ENCODE peak calls at places on chromosome 1, in eight cellular contexts. E is fibroblast of lung; U is COR-L47; Q is psoas muscle; V is activated naive CD8-positive, alpha-beta T cell treated with anti-CD3 and anti-CD28 coated beads for 36 hours; C is endothelial cell; G is left ventricle myocardium inferior; W is AG04449. P is an unnamed sample.

GRCh38 chr1:221457706-221458429 is 284.0 kb downstream of the DUSP10 start:
- DNase-seq in Q (no peak), E (no peak), U (no peak), W (no peak), V (no peak), C (no peak), G (no peak), P (no peak)

GRCh38 chr1:73839922-73840321 is 358.1 kb downstream of the LRRIQ3 start:
- DNase-seq in C (peak), E (no peak), V (no peak), U (no peak), Q (no peak), W (no peak), G (no peak), P (no peak)

GRCh38 chr1:217133958-217134856 is 411.0 kb upstream of the ESRRG start:
- DNase-seq in V (no peak), G (no peak), U (peak), C (peak), E (peak), W (no peak), Q (peak), P (no peak)

GRCh38 chr1:212518188-212518951 is 85.7 kb downstream of the NENF start:
- DNase-seq in W (no peak), G (peak), V (no peak), C (no peak), E (peak), Q (peak), U (no peak), P (no peak)

GRCh38 chr1:53014791-53015507 is 47.1 kb upstream of the PODN start:
- DNase-seq in C (peak), V (peak), G (peak), Q (peak), U (peak), E (peak), W (peak), P (peak)

GRCh38 chr1:2951856-2952255 is 69.4 kb upstream of the ACTRT2 start:
- DNase-seq in W (no peak), C (no peak), E (no peak), Q (peak), U (no peak), G (peak), V (no peak), P (no peak)

GRCh38 chr1:58823481-58824010 is 39.7 kb upstream of the JUN start:
- DNase-seq in W (no peak), C (no peak), E (peak), V (no peak), Q (no peak), G (no peak), U (no peak), P (no peak)

GRCh38 chr1:157369808-157370521 is 182.3 kb downstream of the FCRL5 start:
- DNase-seq in Q (no peak), E (peak), G (no peak), V (peak), C (peak), U (peak), W (no peak), P (peak)

GRCh38 chr1:32981003-32981909 is 16.6 kb upstream of the RNF19B start:
- DNase-seq in G (no peak), U (no peak), W (no peak), C (peak), V (peak), Q (no peak), E (peak), P (no peak)

GRCh38 chr1:32240140-32240951 is 6.7 kb upstream of the FAM167B start:
- DNase-seq in E (peak), C (peak), Q (peak), G (peak), U (peak), V (no peak), W (no peak), P (peak)

GRCh38 chr1:29196863-29197589 is 15.3 kb upstream of the SRSF4 start:
- DNase-seq in G (no peak), C (no peak), Q (no peak), W (peak), U (no peak), V (no peak), E (peak), P (no peak)

GRCh38 chr1:118649406-118649805 is 338.7 kb downstream of the TBX15 start:
- DNase-seq in G (no peak), Q (no peak), U (no peak), W (no peak), E (no peak), C (no peak), V (no peak), P (no peak)

GRCh38 chr1:151680812-151681211 is 35.8 kb downstream of the CELF3 start:
- DNase-seq in V (no peak), W (peak), G (no peak), Q (no peak), U (no peak), E (peak), C (no peak), P (no peak)

GRCh38 chr1:89503690-89504089 is 20.9 kb upstream of the LRRC8B start:
- DNase-seq in G (no peak), V (no peak), C (no peak), U (no peak), Q (no peak), E (no peak), W (no peak), P (peak)

GRCh38 chr1:201396859-201397464 is 2.2 kb downstream of the LAD1 start:
- DNase-seq in V (no peak), C (no peak), U (peak), Q (no peak), E (no peak), W (no peak), G (no peak), P (no peak)

GRCh38 chr1:162876751-162877150 is 15.8 kb upstream of the CCDC190 start:
- DNase-seq in C (no peak), E (no peak), V (no peak), U (no peak), G (no peak), Q (no peak), W (no peak), P (no peak)

GRCh38 chr1:43531453-43531905 is 796 bp downstream of the PTPRF start:
- DNase-seq in C (peak), W (no peak), U (no peak), E (no peak), V (peak), G (no peak), Q (no peak), P (peak)

GRCh38 chr1:228472655-228473054 is 14.5 kb upstream of the RNF187 start:
- DNase-seq in E (peak), V (no peak), G (no peak), C (no peak), W (no peak), U (no peak), Q (no peak), P (no peak)

GRCh38 chr1:9084883-9085282 is 15.4 kb upstream of the SLC2A5 start:
- DNase-seq in E (no peak), U (no peak), W (no peak), V (no peak), G (peak), Q (no peak), C (no peak), P (no peak)

GRCh38 chr1:64744492-64745180 is at the start of gene RAVER2:
- DNase-seq in C (peak), U (peak), G (peak), V (peak), Q (peak), W (no peak), E (peak), P (peak)

GRCh38 chr1:15764269-15764764 is 5.7 kb downstream of the FBLIM1 start:
- DNase-seq in W (no peak), E (no peak), U (no peak), V (no peak), G (no peak), Q (no peak), C (no peak), P (no peak)

GRCh38 chr1:50735443-50735842 is 224.6 kb downstream of the FAF1 start:
- DNase-seq in G (no peak), V (no peak), W (no peak), C (no peak), E (peak), Q (no peak), U (no peak), P (peak)

GRCh38 chr1:155912056-155912536 is 947 bp upstream of the RIT1 start:
- DNase-seq in E (no peak), U (no peak), W (no peak), G (no peak), Q (no peak), V (no peak), C (no peak), P (no peak)

GRCh38 chr1:185066181-185066580 is 20.8 kb downstream of the RNF2 start:
- DNase-seq in W (no peak), V (no peak), G (no peak), Q (no peak), C (no peak), U (no peak), E (no peak), P (no peak)

GRCh38 chr1:178189814-178190213 is 95.9 kb downstream of the RASAL2 start:
- DNase-seq in W (no peak), C (peak), E (peak), U (peak), Q (no peak), V (no peak), G (no peak), P (peak)

GRCh38 chr1:248897412-248898337 is 8.4 kb upstream of the PGBD2 start:
- DNase-seq in V (no peak), Q (no peak), E (no peak), G (no peak), U (no peak), W (no peak), C (no peak), P (no peak)

GRCh38 chr1:12067900-12068821 is 5.1 kb downstream of the TNFRSF8 start:
- DNase-seq in Q (no peak), C (no peak), V (no peak), E (peak), W (no peak), U (no peak), G (no peak), P (no peak)

GRCh38 chr1:168360151-168360550 is 79.5 kb downstream of the TBX19 start:
- DNase-seq in G (no peak), E (no peak), Q (no peak), V (peak), W (no peak), U (no peak), C (no peak), P (no peak)

GRCh38 chr1:244049142-244049968 is 1.7 kb upstream of the ZBTB18 start:
- DNase-seq in C (peak), V (peak), E (no peak), U (peak), G (peak), Q (peak), W (no peak), P (peak)